ENCODE peak calls at places on chromosomes 16 and 17, in nine cellular contexts. W, R, T, N, U, F, V, O and Y are unnamed samples.
A peak's percentile ranks its signal among the peaks of the same experiment; 100 is the strongest.

GRCh38 chr16:48123104-48123788 is 32.5 kb downstream of the ABCC12 start:
- DNase-seq in W (no peak), R (no peak), T (no peak), N (no peak), U (no peak), F (no peak), V (no peak), O (no peak), Y (no peak)

GRCh38 chr16:47162670-47163420 is 19.1 kb upstream of the NETO2 start:
- DNase-seq in W (no peak), R (no peak), T (no peak), N (no peak), U (no peak), F (no peak), V (peak; percentile 16), O (no peak), Y (no peak)

GRCh38 chr17:39757931-39758873 is 20.5 kb downstream of the GRB7 start:
- DNase-seq in W (no peak), R (no peak), T (peak; percentile 28), N (no peak), U (no peak), F (peak; percentile 26), V (no peak), O (no peak), Y (no peak)

GRCh38 chr16:10093564-10093963 is 88.7 kb downstream of the GRIN2A start:
- DNase-seq in W (no peak), R (no peak), T (no peak), N (no peak), U (no peak), F (no peak), V (no peak), O (no peak), Y (no peak)

GRCh38 chr16:88857728-88858339 is 907 bp downstream of the TRAPPC2L start:
- DNase-seq in W (no peak), R (peak; percentile 76), T (peak; percentile 88), N (peak; percentile 65), U (no peak), F (peak; percentile 82), V (peak; percentile 80), O (peak; percentile 93), Y (no peak)

GRCh38 chr17:9790889-9791876 is at the start of gene DHRS7C:
- DNase-seq in W (no peak), R (no peak), T (no peak), N (no peak), U (no peak), F (no peak), V (no peak), O (no peak), Y (no peak)

GRCh38 chr16:89392881-89393730 is 97.3 kb downstream of the ANKRD11 start:
- DNase-seq in W (no peak), R (no peak), T (no peak), N (no peak), U (no peak), F (no peak), V (peak; percentile 82), O (no peak), Y (no peak)

GRCh38 chr17:51572115-51572514 is 311.8 kb downstream of the UTP18 start:
- DNase-seq in W (no peak), R (no peak), T (no peak), N (no peak), U (no peak), F (no peak), V (no peak), O (no peak), Y (no peak)

GRCh38 chr17:1275962-1276736 is 3.3 kb upstream of the TRARG1 start:
- DNase-seq in W (peak; percentile 93), R (peak; percentile 73), T (peak; percentile 79), N (peak; percentile 61), U (no peak), F (peak; percentile 71), V (peak; percentile 91), O (peak; percentile 89), Y (no peak)

GRCh38 chr17:78378225-78379133 is at the start of gene PGS1:
- DNase-seq in W (no peak), R (peak; percentile 83), T (peak; percentile 88), N (peak; percentile 79), U (peak; percentile 94), F (peak; percentile 85), V (peak; percentile 86), O (peak; percentile 96), Y (no peak)

GRCh38 chr17:60679287-60679686 is 1.6 kb downstream of the BCAS3 start:
- DNase-seq in W (no peak), R (no peak), T (no peak), N (no peak), U (no peak), F (no peak), V (no peak), O (no peak), Y (no peak)

GRCh38 chr17:60675997-60676396 is 1.7 kb upstream of the BCAS3 start:
- DNase-seq in W (peak; percentile 7), R (no peak), T (no peak), N (no peak), U (no peak), F (no peak), V (no peak), O (no peak), Y (no peak)

GRCh38 chr17:60678118-60678444 is 430 bp downstream of the BCAS3 start:
- DNase-seq in W (no peak), R (no peak), T (no peak), N (no peak), U (no peak), F (no peak), V (no peak), O (no peak), Y (no peak)

GRCh38 chr17:60677308-60678117 is at the start of gene BCAS3:
- DNase-seq in W (peak; percentile 99), R (peak; percentile 97), T (peak; percentile 99), N (peak; percentile 97), U (peak; percentile 99), F (peak; percentile 98), V (peak; percentile 100), O (peak; percentile 98), Y (peak; percentile 99)

GRCh38 chr17:60676758-60677307 is 818 bp upstream of the BCAS3 start:
- DNase-seq in W (peak; percentile 34), R (no peak), T (no peak), N (no peak), U (no peak), F (no peak), V (peak; percentile 10), O (peak; percentile 77), Y (no peak)
- TF ChIP-seq POLR2AphosphoS5 in W (no peak), R (no peak), T (no peak), N (no peak), U (no peak), F (no peak), V (no peak), O (no peak), Y (no peak)

DNA sequence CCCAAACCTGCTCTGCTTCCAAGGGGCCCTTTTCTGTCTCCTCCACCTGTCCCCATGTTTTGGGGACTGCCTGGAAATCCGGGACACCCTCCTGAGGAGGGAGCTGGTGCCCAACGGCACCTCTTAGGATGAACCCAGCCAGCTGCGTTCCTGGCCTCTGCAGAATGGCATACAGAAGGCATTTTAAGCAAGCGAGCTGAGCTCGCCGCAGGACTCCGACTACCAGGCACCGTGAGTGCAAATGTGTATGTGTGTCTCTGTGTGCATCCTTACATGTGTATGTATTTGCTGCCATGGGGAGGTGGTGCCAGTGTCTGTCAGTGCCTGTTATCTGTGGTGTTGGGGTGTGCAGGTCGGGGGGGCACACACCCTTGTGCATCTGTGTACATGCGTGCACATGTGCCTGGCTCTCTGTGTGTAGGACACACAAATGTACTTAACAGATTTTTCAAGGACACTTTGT is 39.2 kb downstream of the ABAT start:
- DNase-seq in W (no peak), R (no peak), T (no peak), N (no peak), U (no peak), F (no peak), V (no peak), O (no peak), Y (no peak)
- H3K27ac ChIP-seq in W (no peak overlapping the region), R (no peak overlapping the region), T (no peak overlapping the region), N (no peak overlapping the region), U (no peak overlapping the region), F (no peak overlapping the region), V (no peak overlapping the region), O (no peak overlapping the region), Y (no peak overlapping the region)

GRCh38 chr17:81706757-81707624 is 3.8 kb downstream of the MRPL12 start:
- DNase-seq in W (no peak), R (no peak), T (no peak), N (no peak), U (no peak), F (no peak), V (no peak), O (peak; percentile 67), Y (no peak)

GRCh38 chr17:81708739-81709185 is 3.3 kb upstream of the SLC25A10 start:
- DNase-seq in W (no peak), R (no peak), T (no peak), N (no peak), U (no peak), F (no peak), V (no peak), O (peak; percentile 76), Y (no peak)

GRCh38 chr17:81706232-81706611 is 3.1 kb downstream of the MRPL12 start:
- DNase-seq in W (no peak), R (no peak), T (no peak), N (no peak), U (no peak), F (no peak), V (no peak), O (peak; percentile 58), Y (no peak)

GRCh38 chr17:81705518-81706231 is 2.5 kb downstream of the MRPL12 start:
- DNase-seq in W (no peak), R (no peak), T (no peak), N (no peak), U (no peak), F (no peak), V (no peak), O (peak; percentile 59), Y (no peak)

DNA sequence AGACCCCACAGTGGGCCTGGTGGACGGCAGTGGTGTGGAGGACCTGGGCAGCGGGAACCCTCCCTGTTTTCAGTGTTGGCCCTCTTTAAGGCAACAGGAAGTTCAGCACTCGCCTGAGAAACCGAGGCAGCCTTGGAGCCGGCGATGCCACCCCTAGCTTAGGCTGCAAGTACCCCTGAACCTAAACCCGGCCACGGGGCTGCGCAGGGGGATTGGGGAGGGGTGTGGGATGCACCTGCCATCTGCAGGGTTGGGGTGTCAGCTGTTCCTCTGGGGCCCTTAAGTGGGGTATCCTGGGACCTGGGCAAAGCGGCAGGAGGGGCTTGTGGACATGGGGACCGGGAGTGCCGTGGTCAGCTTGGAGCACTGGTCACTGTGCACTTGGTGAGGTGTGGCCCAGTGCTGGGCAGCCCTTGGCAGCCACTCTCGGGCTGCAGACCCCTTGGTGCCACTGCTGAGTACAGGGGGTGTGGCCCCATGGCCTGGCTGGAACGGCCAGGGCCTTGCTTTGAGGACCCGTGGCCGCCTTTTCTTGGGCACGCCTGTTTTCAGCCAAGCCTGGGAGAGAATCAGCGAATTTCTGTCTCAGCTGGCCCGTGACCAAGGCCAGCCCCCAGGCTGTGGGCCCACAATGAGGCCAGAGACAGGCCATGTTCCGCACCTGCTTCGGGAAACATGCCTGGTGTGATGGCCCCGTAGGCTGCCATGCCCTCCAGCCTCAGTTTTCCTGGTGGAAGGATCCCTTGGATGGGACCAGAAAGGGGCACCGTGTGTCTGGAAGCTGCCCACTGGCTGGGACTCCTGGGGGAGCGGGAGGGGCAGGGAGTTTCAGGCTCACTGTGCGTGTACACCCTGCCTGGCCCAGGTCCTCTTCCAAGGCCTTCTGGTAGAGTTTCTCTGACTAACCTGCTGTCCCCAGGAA is 4.1 kb upstream of the SLC25A10 start:
- DNase-seq in W (no peak), R (no peak), T (no peak), N (no peak), U (no peak), F (no peak), V (no peak), O (peak; percentile 75), Y (no peak)
- TF ChIP-seq POLR2AphosphoS5 in W (no peak), R (no peak), T (no peak), N (no peak), U (no peak), F (no peak), V (no peak), O (no peak), Y (no peak)

GRCh38 chr17:71434716-71435115 is 686.1 kb upstream of the SOX9 start:
- DNase-seq in W (no peak), R (no peak), T (no peak), N (no peak), U (no peak), F (no peak), V (no peak), O (no peak), Y (no peak)
- H3K27ac ChIP-seq in W (no peak overlapping the region), R (no peak overlapping the region), T (no peak overlapping the region), N (no peak overlapping the region), U (no peak overlapping the region), F (no peak overlapping the region), V (no peak overlapping the region), O (no peak overlapping the region), Y (no peak overlapping the region)